ENCODE peak calls at places on chromosomes 12 and 14, in eight cellular contexts. N is activated CD4-positive, alpha-beta T cell treated with anti-CD3 and anti-CD28 coated beads, Interleukin-2, amount 10 ng/mL, durations not matched to agents 7 days and 5 days; E is fibroblast of pulmonary artery; C is cerebellum; W is psoas muscle; A is AML-193; S is amniotic stem cell; R is upper lobe of right lung. F is an unnamed sample.
A peak's percentile ranks its signal among the peaks of the same experiment; 100 is the strongest.

GRCh38 chr14:65370890-65371289 is 41.6 kb upstream of the FUT8 start:
- DNase-seq in S (no peak), R (no peak), E (no peak), N (no peak), W (no peak), A (no peak), C (no peak), F (no peak)

GRCh38 chr12:96585977-96586376 is 96.6 kb downstream of the CFAP54 start:
- DNase-seq in N (no peak), C (no peak), W (no peak), A (no peak), E (no peak), R (no peak), S (no peak), F (no peak)

GRCh38 chr12:89707992-89708792 is 446 bp downstream of the ATP2B1 start:
- DNase-seq in W (peak; percentile 72), E (no peak), R (peak; percentile 79), N (peak; percentile 39), A (no peak), C (no peak), S (no peak), F (no peak)

GRCh38 chr12:46832084-46832704 is 6.4 kb upstream of the SLC38A4 start:
- DNase-seq in S (no peak), A (no peak), R (no peak), C (no peak), N (no peak), E (no peak), W (no peak), F (no peak)

GRCh38 chr14:71133296-71133695 is 226.0 kb downstream of the PCNX1 start:
- DNase-seq in E (no peak), C (no peak), S (no peak), R (no peak), N (no peak), W (no peak), A (no peak), F (no peak)

GRCh38 chr14:102901633-102902032 is 20.8 kb upstream of the AMN start:
- DNase-seq in E (no peak), C (no peak), N (no peak), R (no peak), W (no peak), A (no peak), S (no peak), F (peak; percentile 18)

GRCh38 chr12:89349814-89350213 is 2.5 kb downstream of the DUSP6 start:
- DNase-seq in N (no peak), W (no peak), E (peak; percentile 87), S (no peak), R (no peak), A (peak; percentile 66), C (no peak), F (peak; percentile 92)

GRCh38 chr12:105418232-105418631 is 87.7 kb downstream of the C12orf75 start:
- DNase-seq in E (peak; percentile 63), N (no peak), W (no peak), A (no peak), S (peak; percentile 63), C (no peak), R (no peak), F (no peak)

GRCh38 chr14:33457617-33458016 is 493.3 kb downstream of the EGLN3 start:
- DNase-seq in A (no peak), W (no peak), E (no peak), S (no peak), N (no peak), C (no peak), R (no peak), F (no peak)

GRCh38 chr14:64715628-64716412 is 11.6 kb downstream of the PLEKHG3 start:
- DNase-seq in N (no peak), S (no peak), E (no peak), A (no peak), W (no peak), C (no peak), R (no peak), F (no peak)

GRCh38 chr14:100076133-100076532 is 10.9 kb downstream of the EVL start:
- DNase-seq in A (peak; percentile 96), R (peak; percentile 74), C (no peak), W (no peak), S (no peak), E (no peak), N (no peak), F (peak; percentile 64)

GRCh38 chr14:77324816-77325745 is 4.2 kb downstream of the GSTZ1 start:
- DNase-seq in W (no peak), E (no peak), C (no peak), N (no peak), R (no peak), S (no peak), A (no peak), F (no peak)